ENCODE peak calls at places on chromosome 20, in eight cellular contexts. Q is HT1080, P is H9, M is glutamatergic neuron, A is amygdala, L is GM20000, H is posterior cingulate gyrus, G is hippocampal formation. R is an unnamed sample.
A peak's percentile ranks its signal among the peaks of the same experiment; 100 is the strongest.

GRCh38 chr20:62860391-62860923 is 1.2 kb downstream of the TCFL5 start:
- DNase-seq in H (no peak), G (peak; percentile 61), Q (peak; percentile 58), P (no peak), A (peak; percentile 35), L (no peak), M (no peak), R (no peak)

GRCh38 chr20:56247954-56248782 is at the start of gene MC3R:
- DNase-seq in A (peak; percentile 13), G (no peak), M (peak; percentile 64), L (peak; percentile 50), Q (peak; percentile 34), P (peak; percentile 79), H (peak; percentile 56), R (peak; percentile 44)

GRCh38 chr20:56222945-56223344 is 25.6 kb upstream of the MC3R start:
- DNase-seq in L (no peak), M (no peak), A (no peak), P (no peak), H (no peak), Q (no peak), G (no peak), R (no peak)

GRCh38 chr20:10648651-10649050 is 25.1 kb downstream of the JAG1 start:
- DNase-seq in P (no peak), Q (peak; percentile 55), A (no peak), L (no peak), H (no peak), G (no peak), M (no peak), R (no peak)

GRCh38 chr20:7420345-7420744 is 519.9 kb downstream of the HAO1 start:
- DNase-seq in P (no peak), Q (no peak), G (no peak), A (no peak), H (no peak), M (no peak), L (no peak), R (no peak)

GRCh38 chr20:44001667-44002596 is 87.3 kb downstream of the TOX2 start:
- DNase-seq in M (no peak), L (peak; percentile 33), P (no peak), G (no peak), H (no peak), A (no peak), Q (no peak), R (no peak)

GRCh38 chr20:35018578-35019371 is 63.1 kb downstream of the MYH7B start:
- DNase-seq in L (no peak), A (no peak), H (no peak), G (no peak), P (no peak), M (no peak), Q (no peak), R (no peak)

GRCh38 chr20:12837646-12838045 is 171.1 kb upstream of the SPTLC3 start:
- DNase-seq in M (no peak), Q (no peak), L (no peak), A (no peak), P (no peak), H (no peak), G (no peak), R (no peak)

R was measured in NCI-H345.